ENCODE peak calls at places on chromosomes 6 and 20, in ten cellular contexts. One of them, this sample, is unnamed.

GRCh38 chr20:11170025-11170424 is 496.2 kb upstream of the JAG1 start:
- DNase-seq in prostate gland: no peak
- DNase-seq in stomach: no peak
- DNase-seq in GM23338: no peak
- DNase-seq in esophagus muscularis mucosa: no peak
- DNase-seq in suprapubic skin: no peak
- DNase-seq in spleen: no peak
- DNase-seq in upper lobe of left lung: no peak
- DNase-seq in H1: no peak
- DNase-seq in K562: no peak
- DNase-seq in this sample: no peak

GRCh38 chr20:57804470-57805250 is 94.8 kb upstream of the PMEPA1 start:
- DNase-seq in suprapubic skin: no peak
- DNase-seq in upper lobe of left lung: no peak
- DNase-seq in esophagus muscularis mucosa: no peak
- DNase-seq in GM23338: no peak
- DNase-seq in spleen: peak
- DNase-seq in H1: no peak
- DNase-seq in K562: no peak
- DNase-seq in prostate gland: no peak
- DNase-seq in stomach: no peak
- DNase-seq in this sample: no peak

GRCh38 chr6:157267109-157267611 is 56.2 kb downstream of the TMEM242 start:
- DNase-seq in upper lobe of left lung: no peak
- DNase-seq in H1: no peak
- DNase-seq in stomach: no peak
- DNase-seq in K562: no peak
- DNase-seq in suprapubic skin: no peak
- DNase-seq in GM23338: peak
- DNase-seq in prostate gland: no peak
- DNase-seq in esophagus muscularis mucosa: no peak
- DNase-seq in spleen: peak
- DNase-seq in this sample: no peak

GRCh38 chr6:70709826-70710225 is 42.1 kb downstream of the SMAP1 start:
- DNase-seq in suprapubic skin: no peak
- DNase-seq in H1: no peak
- DNase-seq in esophagus muscularis mucosa: no peak
- DNase-seq in prostate gland: no peak
- DNase-seq in GM23338: no peak
- DNase-seq in K562: no peak
- DNase-seq in stomach: no peak
- DNase-seq in spleen: no peak
- DNase-seq in upper lobe of left lung: no peak
- DNase-seq in this sample: no peak

GRCh38 chr6:79888587-79888986 is 58.8 kb downstream of the ELOVL4 start:
- DNase-seq in suprapubic skin: no peak
- DNase-seq in esophagus muscularis mucosa: no peak
- DNase-seq in upper lobe of left lung: no peak
- DNase-seq in prostate gland: no peak
- DNase-seq in H1: no peak
- DNase-seq in K562: no peak
- DNase-seq in stomach: no peak
- DNase-seq in GM23338: no peak
- DNase-seq in spleen: no peak
- DNase-seq in this sample: no peak

GRCh38 chr6:72040106-72040505 is 153.8 kb downstream of the RIMS1 start:
- DNase-seq in suprapubic skin: no peak
- DNase-seq in prostate gland: no peak
- DNase-seq in upper lobe of left lung: no peak
- DNase-seq in esophagus muscularis mucosa: no peak
- DNase-seq in H1: no peak
- DNase-seq in stomach: no peak
- DNase-seq in spleen: no peak
- DNase-seq in K562: no peak
- DNase-seq in GM23338: no peak
- DNase-seq in this sample: no peak

GRCh38 chr6:80622641-80623040 is 516.2 kb downstream of the BCKDHB start:
- DNase-seq in GM23338: peak
- DNase-seq in prostate gland: no peak
- DNase-seq in suprapubic skin: no peak
- DNase-seq in spleen: no peak
- DNase-seq in esophagus muscularis mucosa: no peak
- DNase-seq in stomach: peak
- DNase-seq in upper lobe of left lung: peak
- DNase-seq in H1: no peak
- DNase-seq in K562: no peak
- DNase-seq in this sample: no peak

GRCh38 chr6:137427670-137428290 is 66.4 kb downstream of the OLIG3 start:
- DNase-seq in esophagus muscularis mucosa: no peak
- DNase-seq in spleen: no peak
- DNase-seq in GM23338: no peak
- DNase-seq in K562: no peak
- DNase-seq in upper lobe of left lung: no peak
- DNase-seq in prostate gland: no peak
- DNase-seq in H1: no peak
- DNase-seq in suprapubic skin: no peak
- DNase-seq in stomach: no peak
- DNase-seq in this sample: no peak

GRCh38 chr6:52787917-52788316 is 15.7 kb downstream of the GSTA1 start:
- DNase-seq in H1: no peak
- DNase-seq in GM23338: no peak
- DNase-seq in K562: no peak
- DNase-seq in spleen: no peak
- DNase-seq in suprapubic skin: no peak
- DNase-seq in esophagus muscularis mucosa: no peak
- DNase-seq in upper lobe of left lung: no peak
- DNase-seq in stomach: no peak
- DNase-seq in prostate gland: peak
- DNase-seq in this sample: no peak
- TF ChIP-seq POLR2AphosphoS5 in H1: no peak
- TF ChIP-seq POLR2AphosphoS5 in GM23338: no peak
- TF ChIP-seq POLR2AphosphoS5 in K562: no peak
- TF ChIP-seq POLR2AphosphoS5 in spleen: no peak
- TF ChIP-seq POLR2AphosphoS5 in suprapubic skin: no peak
- TF ChIP-seq POLR2AphosphoS5 in esophagus muscularis mucosa: no peak
- TF ChIP-seq POLR2AphosphoS5 in upper lobe of left lung: no peak
- TF ChIP-seq POLR2AphosphoS5 in stomach: no peak
- TF ChIP-seq POLR2AphosphoS5 in prostate gland: peak
- TF ChIP-seq POLR2AphosphoS5 in this sample: no peak

DNA sequence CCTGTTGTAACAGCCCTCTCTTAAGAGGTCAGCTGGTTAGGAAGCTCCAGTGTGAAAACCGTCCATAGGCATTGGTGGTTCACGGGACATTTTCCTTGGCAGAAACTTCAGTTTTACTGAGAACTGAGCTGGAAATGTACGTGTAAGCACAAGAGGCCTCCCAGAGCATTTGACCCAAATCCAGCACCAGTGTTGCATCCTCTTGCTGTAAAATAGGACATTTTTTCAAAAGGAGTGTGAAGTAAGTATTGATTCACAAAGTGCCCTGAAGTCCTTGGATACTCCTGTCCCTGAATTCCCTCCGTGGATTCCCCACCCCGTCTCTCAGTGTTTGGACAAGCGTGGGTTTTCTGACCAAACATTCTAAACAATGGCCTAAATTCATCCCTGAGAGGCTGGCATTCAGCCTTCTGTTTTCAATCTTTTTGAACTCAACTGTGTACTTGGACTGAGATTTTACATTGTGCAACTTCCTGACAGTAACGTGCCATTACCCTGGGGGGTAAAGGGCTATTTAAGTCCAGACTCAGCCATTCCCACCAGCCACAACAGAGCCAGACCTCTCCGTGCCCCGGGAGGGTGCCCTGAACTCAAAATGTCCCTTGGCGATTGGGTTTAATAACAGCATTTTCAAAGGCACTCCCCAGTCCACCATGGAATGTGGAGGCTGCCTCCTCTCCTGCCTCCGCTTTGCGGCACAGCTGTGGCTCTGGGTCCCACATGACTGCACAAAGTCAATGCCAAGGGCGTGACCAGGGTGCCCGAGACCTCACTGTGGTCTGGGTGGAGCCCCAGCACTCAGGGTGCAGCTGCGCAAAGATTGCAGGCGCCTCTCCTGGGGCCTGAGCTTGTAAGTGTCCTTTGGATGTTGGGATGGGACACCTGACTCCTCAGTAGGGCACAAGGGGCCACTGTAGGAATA is 92.7 kb upstream of the AFDN start:
- DNase-seq in spleen: peak
- DNase-seq in GM23338: no peak
- DNase-seq in stomach: peak
- DNase-seq in suprapubic skin: no peak
- DNase-seq in K562: no peak
- DNase-seq in esophagus muscularis mucosa: no peak
- DNase-seq in prostate gland: peak
- DNase-seq in H1: no peak
- DNase-seq in upper lobe of left lung: no peak
- DNase-seq in this sample: no peak
- TF ChIP-seq POLR2AphosphoS5 in spleen: no peak
- TF ChIP-seq POLR2AphosphoS5 in GM23338: no peak
- TF ChIP-seq POLR2AphosphoS5 in stomach: peak
- TF ChIP-seq POLR2AphosphoS5 in suprapubic skin: no peak
- TF ChIP-seq POLR2AphosphoS5 in K562: no peak
- TF ChIP-seq POLR2AphosphoS5 in esophagus muscularis mucosa: no peak
- TF ChIP-seq POLR2AphosphoS5 in prostate gland: peak
- TF ChIP-seq POLR2AphosphoS5 in H1: no peak
- TF ChIP-seq POLR2AphosphoS5 in upper lobe of left lung: peak
- TF ChIP-seq POLR2AphosphoS5 in this sample: no peak

GRCh38 chr6:152983637-152984386 is 971 bp upstream of the FBXO5 start:
- DNase-seq in H1: peak
- DNase-seq in spleen: peak
- DNase-seq in stomach: peak
- DNase-seq in upper lobe of left lung: peak
- DNase-seq in prostate gland: peak
- DNase-seq in suprapubic skin: peak
- DNase-seq in K562: peak
- DNase-seq in GM23338: peak
- DNase-seq in esophagus muscularis mucosa: peak
- DNase-seq in this sample: no peak

GRCh38 chr6:152980656-152981055 is 2.2 kb downstream of the FBXO5 start:
- DNase-seq in GM23338: no peak
- DNase-seq in upper lobe of left lung: no peak
- DNase-seq in H1: no peak
- DNase-seq in suprapubic skin: no peak
- DNase-seq in stomach: no peak
- DNase-seq in K562: no peak
- DNase-seq in esophagus muscularis mucosa: no peak
- DNase-seq in prostate gland: no peak
- DNase-seq in spleen: no peak
- DNase-seq in this sample: no peak

GRCh38 chr6:152982768-152983636 is at the start of gene FBXO5:
- DNase-seq in K562: peak
- DNase-seq in H1: peak
- DNase-seq in GM23338: peak
- DNase-seq in suprapubic skin: peak
- DNase-seq in upper lobe of left lung: peak
- DNase-seq in stomach: peak
- DNase-seq in prostate gland: peak
- DNase-seq in spleen: peak
- DNase-seq in esophagus muscularis mucosa: peak
- DNase-seq in this sample: peak

GRCh38 chr6:152981219-152981618 is 1.6 kb downstream of the FBXO5 start:
- DNase-seq in stomach: no peak
- DNase-seq in prostate gland: no peak
- DNase-seq in spleen: no peak
- DNase-seq in esophagus muscularis mucosa: no peak
- DNase-seq in H1: no peak
- DNase-seq in K562: no peak
- DNase-seq in GM23338: no peak
- DNase-seq in upper lobe of left lung: no peak
- DNase-seq in suprapubic skin: no peak
- DNase-seq in this sample: no peak

DNA sequence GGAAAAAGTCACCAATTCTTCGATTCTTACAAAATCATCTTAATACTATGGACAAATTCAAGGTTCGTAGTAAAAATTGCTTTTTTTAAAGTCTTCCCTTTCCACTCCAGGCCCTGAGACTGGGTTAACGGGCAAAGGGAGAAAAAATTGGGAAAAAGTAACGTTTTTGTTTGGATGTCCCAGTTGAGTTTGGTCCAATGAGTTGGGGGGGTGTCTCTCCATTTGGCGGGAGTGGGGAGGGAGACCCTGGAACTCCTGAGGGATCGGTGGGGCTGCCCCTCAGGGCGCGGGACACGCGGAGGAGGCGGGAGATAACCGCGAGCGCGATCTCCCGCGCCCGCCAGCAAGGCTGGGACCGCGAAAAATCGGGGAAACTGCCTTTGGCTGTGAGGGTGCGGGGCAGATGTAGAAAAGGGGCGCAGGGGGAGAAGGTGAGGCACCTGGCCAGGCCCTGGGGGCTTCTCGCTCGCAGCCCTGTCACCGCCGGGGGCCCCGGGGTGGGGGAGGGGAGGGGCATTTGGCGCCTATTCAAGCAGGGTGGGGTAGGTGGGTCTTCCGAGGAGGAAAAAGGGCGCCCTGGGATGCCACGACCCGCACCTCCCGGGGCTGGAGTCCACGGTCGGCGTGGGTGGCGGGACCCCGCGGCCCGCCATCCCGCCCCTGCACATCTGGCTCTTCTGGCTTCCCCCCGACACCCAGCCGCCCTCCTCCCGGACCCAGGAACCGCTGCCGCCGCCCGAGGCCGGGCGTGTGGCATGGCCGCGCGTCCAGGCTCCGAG is 663 bp downstream of the FBXO5 start:
- DNase-seq in GM23338: peak
- DNase-seq in suprapubic skin: no peak
- DNase-seq in upper lobe of left lung: no peak
- DNase-seq in H1: peak
- DNase-seq in spleen: peak
- DNase-seq in prostate gland: no peak
- DNase-seq in K562: peak
- DNase-seq in esophagus muscularis mucosa: no peak
- DNase-seq in stomach: no peak
- DNase-seq in this sample: no peak
- TF ChIP-seq POLR2AphosphoS5 in GM23338: no peak
- TF ChIP-seq POLR2AphosphoS5 in suprapubic skin: no peak
- TF ChIP-seq POLR2AphosphoS5 in upper lobe of left lung: no peak
- TF ChIP-seq POLR2AphosphoS5 in H1: no peak
- TF ChIP-seq POLR2AphosphoS5 in spleen: no peak
- TF ChIP-seq POLR2AphosphoS5 in prostate gland: no peak
- TF ChIP-seq POLR2AphosphoS5 in K562: no peak
- TF ChIP-seq POLR2AphosphoS5 in esophagus muscularis mucosa: no peak
- TF ChIP-seq POLR2AphosphoS5 in stomach: no peak
- TF ChIP-seq POLR2AphosphoS5 in this sample: no peak

GRCh38 chr6:3758842-3759144 is 7.3 kb upstream of the PXDC1 start:
- DNase-seq in esophagus muscularis mucosa: no peak
- DNase-seq in spleen: no peak
- DNase-seq in stomach: no peak
- DNase-seq in suprapubic skin: peak
- DNase-seq in upper lobe of left lung: no peak
- DNase-seq in H1: no peak
- DNase-seq in GM23338: no peak
- DNase-seq in K562: no peak
- DNase-seq in prostate gland: no peak
- DNase-seq in this sample: no peak

GRCh38 chr6:3761989-3762270 is 10.4 kb upstream of the PXDC1 start:
- DNase-seq in K562: no peak
- DNase-seq in upper lobe of left lung: no peak
- DNase-seq in GM23338: no peak
- DNase-seq in esophagus muscularis mucosa: no peak
- DNase-seq in prostate gland: no peak
- DNase-seq in suprapubic skin: peak
- DNase-seq in H1: no peak
- DNase-seq in stomach: no peak
- DNase-seq in spleen: no peak
- DNase-seq in this sample: no peak

GRCh38 chr6:3762359-3762758 is 10.8 kb upstream of the PXDC1 start:
- DNase-seq in GM23338: no peak
- DNase-seq in suprapubic skin: peak
- DNase-seq in esophagus muscularis mucosa: no peak
- DNase-seq in K562: no peak
- DNase-seq in prostate gland: no peak
- DNase-seq in stomach: no peak
- DNase-seq in upper lobe of left lung: no peak
- DNase-seq in H1: no peak
- DNase-seq in spleen: no peak
- DNase-seq in this sample: no peak

GRCh38 chr6:3757241-3757641 is 5.7 kb upstream of the PXDC1 start:
- DNase-seq in GM23338: no peak
- DNase-seq in upper lobe of left lung: no peak
- DNase-seq in suprapubic skin: peak
- DNase-seq in stomach: no peak
- DNase-seq in esophagus muscularis mucosa: no peak
- DNase-seq in K562: no peak
- DNase-seq in H1: no peak
- DNase-seq in spleen: no peak
- DNase-seq in prostate gland: no peak
- DNase-seq in this sample: no peak

GRCh38 chr6:3759656-3760245 is 8.2 kb upstream of the PXDC1 start:
- DNase-seq in H1: no peak
- DNase-seq in upper lobe of left lung: no peak
- DNase-seq in prostate gland: no peak
- DNase-seq in GM23338: no peak
- DNase-seq in K562: no peak
- DNase-seq in spleen: no peak
- DNase-seq in esophagus muscularis mucosa: no peak
- DNase-seq in suprapubic skin: peak
- DNase-seq in stomach: no peak
- DNase-seq in this sample: no peak
- TF ChIP-seq POLR2AphosphoS5 in H1: no peak
- TF ChIP-seq POLR2AphosphoS5 in upper lobe of left lung: no peak
- TF ChIP-seq POLR2AphosphoS5 in prostate gland: no peak
- TF ChIP-seq POLR2AphosphoS5 in GM23338: no peak
- TF ChIP-seq POLR2AphosphoS5 in K562: no peak
- TF ChIP-seq POLR2AphosphoS5 in spleen: no peak
- TF ChIP-seq POLR2AphosphoS5 in esophagus muscularis mucosa: no peak
- TF ChIP-seq POLR2AphosphoS5 in suprapubic skin: no peak
- TF ChIP-seq POLR2AphosphoS5 in stomach: no peak
- TF ChIP-seq POLR2AphosphoS5 in this sample: no peak